ENCODE peak calls at places on chromosomes 7 and 10, in seven cellular contexts. F, W, B, R, V, S and D are unnamed samples.

GRCh38 chr7:5692112-5692844 is 89.2 kb downstream of the RNF216 start:
- DNase-seq in V (peak), F (no peak), B (no peak), R (peak), S (peak), W (no peak), D (no peak)

GRCh38 chr10:115001506-115002381 is 63.7 kb downstream of the TRUB1 start:
- DNase-seq in B (no peak), F (no peak), R (peak), W (no peak), V (no peak), S (peak), D (peak)

GRCh38 chr7:40133561-40134427 is 628 bp downstream of the MPLKIP start:
- DNase-seq in F (no peak), B (no peak), S (peak), V (no peak), W (no peak), R (peak), D (peak)

GRCh38 chr10:47311193-47311899 is 10.9 kb upstream of the GDF2 start:
- DNase-seq in V (no peak), R (no peak), W (no peak), F (peak), S (no peak), B (peak), D (peak)

GRCh38 chr10:109018892-109019507 is 904.3 kb downstream of the XPNPEP1 start:
- DNase-seq in F (no peak), S (no peak), B (no peak), R (no peak), V (no peak), W (no peak), D (peak)

GRCh38 chr10:89086801-89087513 is 96.4 kb downstream of the FAS start:
- DNase-seq in W (peak), B (no peak), F (no peak), V (no peak), S (peak), R (peak), D (peak)

GRCh38 chr10:75375828-75376227 is 25.7 kb downstream of the ZNF503 start:
- DNase-seq in R (no peak), W (no peak), B (no peak), S (no peak), F (no peak), V (no peak), D (no peak)

GRCh38 chr7:135971366-135971725 is 5.8 kb downstream of the MTPN start:
- DNase-seq in B (no peak), F (no peak), R (no peak), S (no peak), V (no peak), W (no peak), D (no peak)

GRCh38 chr7:28564755-28565374 is 152.5 kb downstream of the CREB5 start:
- DNase-seq in W (no peak), B (no peak), V (no peak), S (no peak), F (no peak), R (no peak), D (no peak)

GRCh38 chr10:82150123-82150900 is 275.3 kb downstream of the NRG3 start:
- DNase-seq in B (no peak), R (peak), S (no peak), V (no peak), W (peak), F (no peak), D (peak)